ENCODE peak calls at places on chromosome 18, in ten cellular contexts. M is uterus, L is adrenal gland, C is ovary, T is esophagus squamous epithelium, Z is Peyer's patch, U is A549, G is right lobe of liver, Q is testis, V is endothelial cell of umbilical vein. R is an unnamed sample.

GRCh38 chr18:59266019-59266369 is 7.3 kb downstream of the RAX start:
- DNase-seq in T (no peak), L (no peak), C (no peak), Z (no peak), U (no peak), G (no peak), V (no peak), M (no peak), Q (no peak), R (no peak)

GRCh38 chr18:34760444-34760843 is 50.3 kb downstream of the DTNA start:
- DNase-seq in Q (no peak), G (no peak), T (no peak), Z (no peak), L (no peak), M (no peak), C (no peak), U (no peak), V (no peak), R (no peak)

GRCh38 chr18:8705941-8706544 is 687 bp downstream of the MTCL1 start:
- DNase-seq in Z (peak; percentile 56), L (no peak), U (no peak), G (no peak), C (peak; percentile 47), Q (no peak), V (peak; percentile 20), M (no peak), T (no peak), R (no peak)

GRCh38 chr18:41703744-41704530 is 251.1 kb upstream of the PIK3C3 start:
- DNase-seq in Q (no peak), G (no peak), V (peak; percentile 77), Z (no peak), C (no peak), L (no peak), T (no peak), M (no peak), U (no peak), R (no peak)

GRCh38 chr18:34773378-34773777 is 63.3 kb downstream of the DTNA start:
- DNase-seq in M (no peak), T (no peak), Q (no peak), Z (no peak), U (no peak), L (no peak), G (no peak), V (peak; percentile 59), C (no peak), R (no peak)

GRCh38 chr18:58230438-58231179 is 186.6 kb downstream of the NEDD4L start:
- DNase-seq in C (no peak), Q (no peak), G (no peak), Z (no peak), V (no peak), T (no peak), L (peak; percentile 44), U (no peak), M (no peak), R (no peak)

GRCh38 chr18:50879302-50880107 is 587 bp downstream of the ME2 start:
- DNase-seq in U (no peak), Q (peak; percentile 50), M (peak; percentile 23), Z (peak; percentile 73), T (no peak), C (no peak), L (peak; percentile 47), V (peak; percentile 64), G (no peak), R (no peak)

GRCh38 chr18:65403534-65403933 is 347.3 kb upstream of the CDH7 start:
- DNase-seq in C (no peak), Q (no peak), U (no peak), Z (no peak), V (no peak), M (no peak), G (no peak), T (no peak), L (no peak), R (no peak)

GRCh38 chr18:5488844-5489243 is 55.0 kb downstream of the EPB41L3 start:
- DNase-seq in G (no peak), Q (peak; percentile 43), Z (no peak), T (no peak), M (no peak), L (peak; percentile 34), V (no peak), C (peak; percentile 42), U (no peak), R (no peak)

DNA sequence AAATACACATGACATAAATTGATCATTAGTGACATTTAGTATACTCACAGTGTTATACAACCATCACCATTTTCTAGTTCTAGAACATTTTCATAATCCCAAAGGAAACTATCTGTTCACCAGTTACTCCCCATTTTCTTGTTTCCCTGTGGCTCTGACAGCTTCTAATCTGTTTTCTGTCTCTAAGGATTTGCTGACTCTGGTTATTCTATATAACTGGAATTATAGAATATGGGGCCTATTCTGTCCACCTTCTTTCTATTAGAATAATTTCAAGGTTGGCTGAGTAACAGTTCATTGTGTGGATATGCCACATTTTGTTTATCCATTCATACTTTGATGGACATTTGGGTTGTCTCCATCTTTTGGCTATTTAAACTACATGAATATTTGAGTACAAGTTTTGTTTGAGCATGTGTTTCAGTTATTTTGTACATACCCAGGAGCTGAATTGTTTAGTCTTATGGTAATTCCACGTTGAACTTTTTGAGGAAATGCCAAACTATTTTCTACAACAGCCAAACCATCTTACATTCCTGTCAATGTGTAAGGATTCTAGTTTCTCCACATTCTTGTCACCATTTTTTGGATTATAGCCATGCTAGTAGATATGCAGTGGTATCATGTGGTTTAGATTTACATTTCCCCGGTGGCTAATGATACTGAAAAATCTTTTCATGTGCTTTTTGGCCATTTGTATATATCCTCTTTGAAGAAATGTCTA is 20.5 kb downstream of the KIAA1328 start:
- DNase-seq in T (no peak), Q (no peak), G (no peak), V (no peak), C (no peak), L (no peak), U (no peak), M (no peak), Z (no peak), R (no peak)
- H3K27ac ChIP-seq in T (no peak overlapping the region), Q (no peak overlapping the region), G (no peak overlapping the region), V (no peak overlapping the region), C (no peak overlapping the region), L (no peak overlapping the region), U (no peak overlapping the region), M (no peak overlapping the region), Z (no peak overlapping the region), R (no peak overlapping the region)

GRCh38 chr18:69956037-69956436 is 8.4 kb upstream of the CD226 start:
- DNase-seq in V (no peak), G (no peak), Z (no peak), C (no peak), M (peak; percentile 43), T (no peak), L (no peak), U (no peak), Q (no peak), R (no peak)
- H3K4me1 ChIP-seq in V (no peaks in the 10 kb centered on the region), G (no peaks in the 10 kb centered on the region), Z (no peaks in the 10 kb centered on the region), C (no peaks in the 10 kb centered on the region), M (no peaks in the 10 kb centered on the region), T (no peaks in the 10 kb centered on the region), L (no peaks in the 10 kb centered on the region), U (no peaks in the 10 kb centered on the region), Q (no peaks in the 10 kb centered on the region), R (no peaks in the 10 kb centered on the region)

DNA sequence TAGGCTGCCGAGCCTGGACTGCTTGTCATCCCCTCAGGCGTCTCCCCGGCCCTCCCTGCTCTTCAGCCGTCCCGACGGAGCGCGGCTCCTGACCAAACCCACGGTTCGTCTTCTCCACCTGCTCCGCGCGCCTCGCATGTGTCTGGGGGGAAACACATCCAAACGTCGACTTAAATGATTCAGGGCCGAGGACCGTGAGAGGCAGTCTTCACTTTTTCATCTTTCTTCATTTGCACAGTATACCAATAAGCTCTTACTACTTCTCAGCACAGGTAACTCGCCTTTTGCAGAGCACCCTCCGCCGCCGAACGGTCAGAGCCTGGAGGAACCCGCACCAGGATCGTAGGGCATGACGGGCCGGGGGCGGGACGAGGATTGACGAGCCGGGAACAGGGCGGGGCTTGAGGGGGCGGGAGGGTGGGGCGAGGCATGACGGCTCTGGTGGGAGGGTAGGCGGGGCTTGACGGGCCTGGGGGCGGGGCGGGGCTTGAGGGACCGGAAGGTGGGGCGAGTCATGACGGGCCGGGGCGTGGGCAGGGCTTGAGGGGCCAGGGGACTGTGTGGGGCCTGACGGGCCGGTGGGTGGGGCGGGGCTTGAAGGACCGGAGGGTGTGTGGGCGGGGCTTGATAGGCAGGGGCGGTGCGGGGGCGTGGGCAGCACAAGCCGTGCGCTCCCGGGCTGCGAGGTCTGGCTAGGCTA is at the start of gene SEH1L:
- DNase-seq in M (peak; percentile 100), U (peak; percentile 61), V (peak; percentile 98), G (peak; percentile 100), Z (peak; percentile 100), L (peak; percentile 100), Q (peak; percentile 99), C (peak; percentile 100), T (peak; percentile 98), R (peak; percentile 98)
- TF ChIP-seq POLR2A in M (peak; percentile 59), U (peak; percentile 54), V (no peak), G (peak; percentile 72), Z (peak; percentile 49), L (peak; percentile 80), Q (peak; percentile 40), C (peak; percentile 54), T (no peak), R (peak; percentile 33)

GRCh38 chr18:49645836-49646235 is 84.0 kb downstream of the LIPG start:
- DNase-seq in T (no peak), V (no peak), L (peak; percentile 22), Z (no peak), G (no peak), Q (peak; percentile 84), U (no peak), C (no peak), M (peak; percentile 49), R (no peak)

GRCh38 chr18:49647496-49648168 is 85.8 kb downstream of the LIPG start:
- DNase-seq in U (no peak), T (no peak), V (peak; percentile 49), L (no peak), Q (no peak), M (no peak), Z (no peak), G (no peak), C (no peak), R (no peak)

GRCh38 chr18:49648326-49648725 is 86.5 kb downstream of the LIPG start:
- DNase-seq in C (no peak), U (no peak), T (no peak), M (no peak), L (no peak), G (no peak), Q (no peak), V (no peak), Z (no peak), R (no peak)

GRCh38 chr18:49645196-49645595 is 83.3 kb downstream of the LIPG start:
- DNase-seq in Q (no peak), L (no peak), Z (no peak), C (no peak), G (no peak), U (no peak), T (no peak), M (no peak), V (no peak), R (no peak)

DNA sequence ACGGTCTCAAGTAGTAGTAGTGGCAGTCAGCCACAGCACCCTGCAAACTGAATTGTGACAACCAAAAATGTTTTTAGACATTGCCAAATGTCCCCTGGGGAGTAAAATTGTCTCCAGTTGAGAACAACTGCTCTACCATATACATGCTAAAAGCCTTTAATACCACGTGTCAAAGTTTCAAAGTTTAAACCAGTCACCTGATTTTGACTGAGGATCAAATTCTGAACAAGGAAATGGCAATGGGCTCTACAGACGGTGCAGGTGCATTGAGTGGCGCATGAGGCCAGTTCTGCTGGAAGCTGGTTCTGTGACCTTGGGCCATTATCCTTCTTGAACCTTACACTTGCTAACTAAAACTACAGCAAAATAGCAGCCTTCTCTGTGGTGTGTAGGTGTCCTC is 85.0 kb downstream of the LIPG start:
- DNase-seq in Z (no peak), M (no peak), L (no peak), V (no peak), G (no peak), Q (no peak), C (no peak), T (no peak), U (no peak), R (no peak)
- H3K27ac ChIP-seq in Z (peak overlapping the region; percentile 39), M (no peak overlapping the region), L (no peak overlapping the region), V (no peak overlapping the region), G (no peak overlapping the region), Q (peak overlapping the region; percentile 80), C (no peak overlapping the region), T (no peak overlapping the region), U (no peak overlapping the region), R (no peak overlapping the region)